ENCODE peak calls at places on chromosomes 3 and 15, in seven cellular contexts. F is upper lobe of left lung; J is sigmoid colon; K is Panc1; C is activated CD8-positive, alpha-beta memory T cell treated with anti-CD3 and anti-CD28 coated beads, Interleukin-2, amount 10 ng/mL, durations not matched to agents 7 days and 5 days; P is BE2C; Q is mucosa of gallbladder. Z is an unnamed sample.

GRCh38 chr3:117019082-117019713 is 309.6 kb downstream of the TUSC7 start:
- DNase-seq in F (peak; percentile 47), J (peak; percentile 75), K (peak; percentile 51), C (peak; percentile 45), P (peak; percentile 83), Q (peak; percentile 62), Z (no peak)

GRCh38 chr3:165640970-165641369 is 196.3 kb downstream of the BCHE start:
- DNase-seq in F (no peak), J (no peak), K (no peak), C (no peak), P (no peak), Q (no peak), Z (no peak)

GRCh38 chr3:155370764-155371503 is 77.5 kb upstream of the STRIT1 start:
- DNase-seq in F (no peak), J (no peak), K (no peak), C (no peak), P (no peak), Q (no peak), Z (no peak)

GRCh38 chr3:56131976-56132590 is 336.2 kb downstream of the ERC2 start:
- DNase-seq in F (no peak), J (peak; percentile 69), K (peak; percentile 72), C (no peak), P (no peak), Q (peak; percentile 15), Z (no peak)

GRCh38 chr3:188400494-188401243 is 246.7 kb downstream of the LPP start:
- DNase-seq in F (no peak), J (no peak), K (no peak), C (peak; percentile 53), P (no peak), Q (no peak), Z (no peak)

GRCh38 chr3:52820741-52821140 is 9.7 kb downstream of the ITIH4 start:
- DNase-seq in F (no peak), J (no peak), K (no peak), C (peak; percentile 45), P (peak; percentile 23), Q (no peak), Z (no peak)

GRCh38 chr15:78418239-78418638 is 19.8 kb upstream of the IREB2 start:
- DNase-seq in F (no peak), J (no peak), K (no peak), C (no peak), P (no peak), Q (no peak), Z (peak; percentile 51)

GRCh38 chr15:45378149-45378912 is at the start of gene GATM:
- DNase-seq in F (peak; percentile 57), J (peak; percentile 94), K (no peak), C (peak; percentile 55), P (peak; percentile 82), Q (peak; percentile 66), Z (peak; percentile 93)

GRCh38 chr3:189967254-189967865 is 153.3 kb downstream of the P3H2 start:
- DNase-seq in F (no peak), J (no peak), K (peak; percentile 75), C (no peak), P (peak; percentile 26), Q (peak; percentile 36), Z (no peak)

GRCh38 chr3:134350861-134351311 is 23.4 kb downstream of the AMOTL2 start:
- DNase-seq in F (peak; percentile 60), J (peak; percentile 62), K (no peak), C (no peak), P (no peak), Q (peak; percentile 76), Z (no peak)

GRCh38 chr3:113314923-113315322 is 103.6 kb downstream of the BOC start:
- DNase-seq in F (no peak), J (no peak), K (no peak), C (no peak), P (no peak), Q (no peak), Z (no peak)

GRCh38 chr3:158710601-158711000 is 21.7 kb downstream of the RARRES1 start:
- DNase-seq in F (no peak), J (no peak), K (no peak), C (no peak), P (no peak), Q (no peak), Z (no peak)

GRCh38 chr3:186609247-186609868 is 3.5 kb upstream of the AHSG start:
- DNase-seq in F (no peak), J (no peak), K (no peak), C (no peak), P (peak; percentile 46), Q (peak; percentile 56), Z (no peak)

GRCh38 chr3:139732729-139733128 is 55.0 kb upstream of the NMNAT3 start:
- DNase-seq in F (no peak), J (no peak), K (no peak), C (no peak), P (no peak), Q (no peak), Z (no peak)

GRCh38 chr3:98894791-98895576 is 6.5 kb downstream of the DCBLD2 start:
- DNase-seq in F (no peak), J (no peak), K (no peak), C (no peak), P (no peak), Q (no peak), Z (no peak)

GRCh38 chr3:47365213-47366153 is 15.3 kb upstream of the PTPN23 start:
- DNase-seq in F (no peak), J (peak; percentile 48), K (no peak), C (no peak), P (no peak), Q (no peak), Z (peak; percentile 53)

GRCh38 chr3:47007001-47007400 is 27.5 kb downstream of the NBEAL2 start:
- DNase-seq in F (no peak), J (no peak), K (no peak), C (no peak), P (no peak), Q (no peak), Z (no peak)

GRCh38 chr3:18378218-18378617 is 46.9 kb downstream of the SATB1 start:
- DNase-seq in F (no peak), J (no peak), K (no peak), C (no peak), P (no peak), Q (no peak), Z (no peak)

GRCh38 chr3:189771842-189772494 is 140.8 kb downstream of the TP63 start:
- DNase-seq in F (no peak), J (no peak), K (no peak), C (no peak), P (no peak), Q (no peak), Z (no peak)

GRCh38 chr3:13016083-13016725 is 57.0 kb downstream of the IQSEC1 start:
- DNase-seq in F (peak; percentile 78), J (peak; percentile 81), K (no peak), C (peak; percentile 83), P (no peak), Q (no peak), Z (no peak)

GRCh38 chr15:62691008-62691407 is 351.5 kb upstream of the TPM1 start:
- DNase-seq in F (no peak), J (no peak), K (no peak), C (no peak), P (no peak), Q (no peak), Z (no peak)

GRCh38 chr3:129827765-129828164 is 65.7 kb downstream of the TMCC1 start:
- DNase-seq in F (peak; percentile 53), J (no peak), K (no peak), C (peak; percentile 75), P (no peak), Q (no peak), Z (no peak)

GRCh38 chr3:58613236-58614132 is 36.3 kb upstream of the FAM107A start:
- DNase-seq in F (no peak), J (no peak), K (no peak), C (no peak), P (no peak), Q (no peak), Z (no peak)

GRCh38 chr3:116815321-116815720 is 105.7 kb downstream of the TUSC7 start:
- DNase-seq in F (no peak), J (no peak), K (no peak), C (no peak), P (no peak), Q (no peak), Z (no peak)

GRCh38 chr3:174358252-174358651 is 500.9 kb upstream of the NAALADL2 start:
- DNase-seq in F (no peak), J (no peak), K (no peak), C (no peak), P (no peak), Q (no peak), Z (no peak)

GRCh38 chr15:66854012-66854965 is 152.3 kb downstream of the SMAD6 start:
- DNase-seq in F (peak; percentile 13), J (peak; percentile 27), K (no peak), C (peak; percentile 35), P (no peak), Q (no peak), Z (peak; percentile 64)

GRCh38 chr3:131082246-131082645 is 55.6 kb downstream of the NEK11 start:
- DNase-seq in F (no peak), J (no peak), K (no peak), C (no peak), P (no peak), Q (no peak), Z (no peak)

GRCh38 chr15:42084465-42085235 is 9.7 kb downstream of the PLA2G4D start:
- DNase-seq in F (peak; percentile 85), J (no peak), K (peak; percentile 48), C (peak; percentile 52), P (peak; percentile 72), Q (peak; percentile 70), Z (peak; percentile 92)

Z was measured in mesenteric fat pad.